ENCODE peak calls at places on chromosomes 13 and 19, in nine cellular contexts. One of them, this sample, is unnamed.

GRCh38 chr13:113974304-113975281 is 717 bp upstream of the C13orf46 start:
- DNase-seq in esophagus squamous epithelium: no peak
- DNase-seq in astrocyte: no peak
- DNase-seq in CD4-positive, CD25-positive, alpha-beta regulatory T cell: no peak
- DNase-seq in mesenchymal stem cell: no peak
- DNase-seq in tibial artery: peak
- DNase-seq in tibial nerve: no peak
- DNase-seq in dorsolateral prefrontal cortex: peak
- DNase-seq in Peyer's patch: no peak
- DNase-seq in this sample: no peak

GRCh38 chr13:50400930-50401553 is 385.8 kb downstream of the KCNRG start:
- DNase-seq in mesenchymal stem cell: peak
- DNase-seq in dorsolateral prefrontal cortex: no peak
- DNase-seq in astrocyte: peak
- DNase-seq in tibial artery: no peak
- DNase-seq in tibial nerve: no peak
- DNase-seq in esophagus squamous epithelium: no peak
- DNase-seq in CD4-positive, CD25-positive, alpha-beta regulatory T cell: no peak
- DNase-seq in Peyer's patch: no peak
- DNase-seq in this sample: peak

GRCh38 chr19:15649526-15649925 is 8.8 kb downstream of the CYP4F3 start:
- DNase-seq in esophagus squamous epithelium: no peak
- DNase-seq in Peyer's patch: no peak
- DNase-seq in tibial artery: no peak
- DNase-seq in astrocyte: no peak
- DNase-seq in CD4-positive, CD25-positive, alpha-beta regulatory T cell: no peak
- DNase-seq in dorsolateral prefrontal cortex: no peak
- DNase-seq in tibial nerve: no peak
- DNase-seq in mesenchymal stem cell: no peak
- DNase-seq in this sample: no peak

GRCh38 chr13:42740753-42741152 is 40.6 kb upstream of the FAM216B start:
- DNase-seq in mesenchymal stem cell: no peak
- DNase-seq in CD4-positive, CD25-positive, alpha-beta regulatory T cell: no peak
- DNase-seq in tibial artery: no peak
- DNase-seq in esophagus squamous epithelium: no peak
- DNase-seq in Peyer's patch: no peak
- DNase-seq in tibial nerve: peak
- DNase-seq in dorsolateral prefrontal cortex: no peak
- DNase-seq in astrocyte: no peak
- DNase-seq in this sample: peak

GRCh38 chr13:34654203-34654602 is 287.9 kb upstream of the NBEA start:
- DNase-seq in astrocyte: peak
- DNase-seq in tibial artery: no peak
- DNase-seq in esophagus squamous epithelium: no peak
- DNase-seq in Peyer's patch: no peak
- DNase-seq in dorsolateral prefrontal cortex: no peak
- DNase-seq in mesenchymal stem cell: no peak
- DNase-seq in tibial nerve: no peak
- DNase-seq in CD4-positive, CD25-positive, alpha-beta regulatory T cell: no peak
- DNase-seq in this sample: no peak

GRCh38 chr19:12665281-12665573 is 1.3 kb downstream of the MAN2B1 start:
- DNase-seq in astrocyte: no peak
- DNase-seq in tibial nerve: no peak
- DNase-seq in tibial artery: peak
- DNase-seq in Peyer's patch: peak
- DNase-seq in dorsolateral prefrontal cortex: no peak
- DNase-seq in esophagus squamous epithelium: peak
- DNase-seq in mesenchymal stem cell: no peak
- DNase-seq in CD4-positive, CD25-positive, alpha-beta regulatory T cell: peak
- DNase-seq in this sample: no peak

GRCh38 chr13:111371211-111371610 is 50.8 kb downstream of the TEX29 start:
- DNase-seq in dorsolateral prefrontal cortex: no peak
- DNase-seq in Peyer's patch: no peak
- DNase-seq in mesenchymal stem cell: no peak
- DNase-seq in tibial nerve: peak
- DNase-seq in esophagus squamous epithelium: no peak
- DNase-seq in tibial artery: no peak
- DNase-seq in CD4-positive, CD25-positive, alpha-beta regulatory T cell: no peak
- DNase-seq in astrocyte: no peak
- DNase-seq in this sample: no peak

GRCh38 chr13:35714588-35714987 is 238.1 kb upstream of the MAB21L1 start:
- DNase-seq in esophagus squamous epithelium: no peak
- DNase-seq in dorsolateral prefrontal cortex: no peak
- DNase-seq in astrocyte: no peak
- DNase-seq in tibial artery: no peak
- DNase-seq in Peyer's patch: no peak
- DNase-seq in mesenchymal stem cell: no peak
- DNase-seq in tibial nerve: no peak
- DNase-seq in CD4-positive, CD25-positive, alpha-beta regulatory T cell: no peak
- DNase-seq in this sample: no peak

GRCh38 chr13:106118996-106119395 is 416.5 kb downstream of the EFNB2 start:
- DNase-seq in Peyer's patch: no peak
- DNase-seq in dorsolateral prefrontal cortex: no peak
- DNase-seq in CD4-positive, CD25-positive, alpha-beta regulatory T cell: no peak
- DNase-seq in tibial artery: no peak
- DNase-seq in mesenchymal stem cell: no peak
- DNase-seq in esophagus squamous epithelium: no peak
- DNase-seq in astrocyte: peak
- DNase-seq in tibial nerve: no peak
- DNase-seq in this sample: no peak

GRCh38 chr19:13181747-13182388 is 31.7 kb downstream of the IER2 start:
- DNase-seq in dorsolateral prefrontal cortex: peak
- DNase-seq in tibial artery: peak
- DNase-seq in tibial nerve: peak
- DNase-seq in astrocyte: peak
- DNase-seq in Peyer's patch: peak
- DNase-seq in CD4-positive, CD25-positive, alpha-beta regulatory T cell: no peak
- DNase-seq in mesenchymal stem cell: peak
- DNase-seq in esophagus squamous epithelium: no peak
- DNase-seq in this sample: peak

GRCh38 chr13:71867101-71867814 is at the start of gene DACH1:
- DNase-seq in tibial artery: no peak
- DNase-seq in astrocyte: peak
- DNase-seq in Peyer's patch: no peak
- DNase-seq in mesenchymal stem cell: peak
- DNase-seq in dorsolateral prefrontal cortex: no peak
- DNase-seq in esophagus squamous epithelium: peak
- DNase-seq in tibial nerve: peak
- DNase-seq in CD4-positive, CD25-positive, alpha-beta regulatory T cell: no peak
- DNase-seq in this sample: peak

GRCh38 chr19:11286312-11286974 is 9.5 kb upstream of the TSPAN16 start:
- DNase-seq in Peyer's patch: no peak
- DNase-seq in CD4-positive, CD25-positive, alpha-beta regulatory T cell: no peak
- DNase-seq in astrocyte: peak
- DNase-seq in tibial nerve: no peak
- DNase-seq in dorsolateral prefrontal cortex: no peak
- DNase-seq in mesenchymal stem cell: no peak
- DNase-seq in esophagus squamous epithelium: no peak
- DNase-seq in tibial artery: no peak
- DNase-seq in this sample: peak

GRCh38 chr19:29615891-29616425 is 9.9 kb downstream of the POP4 start:
- DNase-seq in mesenchymal stem cell: no peak
- DNase-seq in astrocyte: no peak
- DNase-seq in tibial nerve: no peak
- DNase-seq in Peyer's patch: no peak
- DNase-seq in esophagus squamous epithelium: no peak
- DNase-seq in tibial artery: no peak
- DNase-seq in dorsolateral prefrontal cortex: no peak
- DNase-seq in CD4-positive, CD25-positive, alpha-beta regulatory T cell: no peak
- DNase-seq in this sample: no peak

GRCh38 chr19:29612801-29613595 is 6.9 kb downstream of the POP4 start:
- DNase-seq in esophagus squamous epithelium: no peak
- DNase-seq in tibial artery: no peak
- DNase-seq in dorsolateral prefrontal cortex: peak
- DNase-seq in Peyer's patch: no peak
- DNase-seq in tibial nerve: no peak
- DNase-seq in mesenchymal stem cell: no peak
- DNase-seq in astrocyte: no peak
- DNase-seq in CD4-positive, CD25-positive, alpha-beta regulatory T cell: no peak
- DNase-seq in this sample: no peak

GRCh38 chr19:29616541-29616940 is 10.5 kb downstream of the POP4 start:
- DNase-seq in tibial artery: no peak
- DNase-seq in mesenchymal stem cell: no peak
- DNase-seq in Peyer's patch: no peak
- DNase-seq in astrocyte: no peak
- DNase-seq in dorsolateral prefrontal cortex: peak
- DNase-seq in CD4-positive, CD25-positive, alpha-beta regulatory T cell: no peak
- DNase-seq in tibial nerve: no peak
- DNase-seq in esophagus squamous epithelium: no peak
- DNase-seq in this sample: no peak

GRCh38 chr19:29614046-29614445 is 8.0 kb downstream of the POP4 start:
- DNase-seq in Peyer's patch: no peak
- DNase-seq in astrocyte: no peak
- DNase-seq in dorsolateral prefrontal cortex: peak
- DNase-seq in esophagus squamous epithelium: no peak
- DNase-seq in CD4-positive, CD25-positive, alpha-beta regulatory T cell: no peak
- DNase-seq in mesenchymal stem cell: no peak
- DNase-seq in tibial nerve: no peak
- DNase-seq in tibial artery: no peak
- DNase-seq in this sample: no peak

GRCh38 chr19:29614780-29615179 is 8.7 kb downstream of the POP4 start:
- DNase-seq in tibial nerve: no peak
- DNase-seq in Peyer's patch: no peak
- DNase-seq in esophagus squamous epithelium: no peak
- DNase-seq in dorsolateral prefrontal cortex: no peak
- DNase-seq in mesenchymal stem cell: no peak
- DNase-seq in CD4-positive, CD25-positive, alpha-beta regulatory T cell: no peak
- DNase-seq in astrocyte: no peak
- DNase-seq in tibial artery: no peak
- DNase-seq in this sample: no peak
- H3K27ac ChIP-seq in tibial nerve: no peak
- H3K27ac ChIP-seq in Peyer's patch: no peak
- H3K27ac ChIP-seq in esophagus squamous epithelium: no peak
- H3K27ac ChIP-seq in dorsolateral prefrontal cortex: no peak
- H3K27ac ChIP-seq in mesenchymal stem cell: no peak
- H3K27ac ChIP-seq in CD4-positive, CD25-positive, alpha-beta regulatory T cell: no peak
- H3K27ac ChIP-seq in astrocyte: no peak
- H3K27ac ChIP-seq in tibial artery: no peak
- H3K27ac ChIP-seq in this sample: no peak

DNA sequence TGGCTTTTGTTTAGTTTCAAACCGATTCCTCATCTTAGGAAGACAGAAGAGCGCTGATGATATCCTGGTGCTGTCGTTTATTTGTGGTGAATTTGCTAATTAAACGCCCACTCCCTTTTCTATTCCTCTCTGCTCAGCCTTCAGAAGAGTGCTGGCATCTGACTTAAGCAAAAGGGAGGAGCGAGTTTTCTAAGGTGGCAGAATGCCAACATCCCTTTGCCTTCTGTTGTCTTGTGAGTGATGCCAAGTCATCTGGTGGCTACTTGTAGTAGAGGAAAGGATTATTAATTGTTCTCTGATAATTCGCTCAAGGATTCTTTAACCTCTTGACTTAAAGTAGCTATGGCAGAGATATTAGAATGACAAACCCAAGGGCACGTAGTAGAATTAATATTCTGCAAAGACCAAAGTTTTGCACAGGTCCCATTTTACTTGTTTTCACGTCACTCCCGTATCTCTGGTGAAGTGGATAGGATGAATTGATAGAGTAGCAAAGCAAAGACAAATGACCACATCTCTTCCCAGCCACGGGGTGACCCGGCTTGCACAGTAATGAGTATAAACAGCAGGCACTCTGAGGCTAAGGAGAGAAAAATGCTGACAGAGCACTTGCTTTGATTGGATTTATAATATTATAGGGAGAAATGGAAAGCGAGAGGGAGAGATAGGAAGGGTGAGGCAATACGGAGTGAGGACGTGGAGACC is 68.2 kb downstream of the ERCC5 start:
- DNase-seq in tibial artery: no peak
- DNase-seq in tibial nerve: no peak
- DNase-seq in CD4-positive, CD25-positive, alpha-beta regulatory T cell: no peak
- DNase-seq in astrocyte: peak
- DNase-seq in dorsolateral prefrontal cortex: no peak
- DNase-seq in Peyer's patch: no peak
- DNase-seq in mesenchymal stem cell: no peak
- DNase-seq in esophagus squamous epithelium: no peak
- DNase-seq in this sample: no peak
- H3K27ac ChIP-seq in tibial artery: no peak
- H3K27ac ChIP-seq in tibial nerve: no peak
- H3K27ac ChIP-seq in CD4-positive, CD25-positive, alpha-beta regulatory T cell: no peak
- H3K27ac ChIP-seq in astrocyte: no peak
- H3K27ac ChIP-seq in dorsolateral prefrontal cortex: no peak
- H3K27ac ChIP-seq in Peyer's patch: peak
- H3K27ac ChIP-seq in mesenchymal stem cell: no peak
- H3K27ac ChIP-seq in esophagus squamous epithelium: no peak
- H3K27ac ChIP-seq in this sample: no peak

GRCh38 chr19:53541971-53542370 is 4.0 kb downstream of the ZNF331 start:
- DNase-seq in tibial artery: no peak
- DNase-seq in dorsolateral prefrontal cortex: no peak
- DNase-seq in tibial nerve: no peak
- DNase-seq in CD4-positive, CD25-positive, alpha-beta regulatory T cell: no peak
- DNase-seq in Peyer's patch: no peak
- DNase-seq in esophagus squamous epithelium: no peak
- DNase-seq in astrocyte: no peak
- DNase-seq in mesenchymal stem cell: no peak
- DNase-seq in this sample: no peak
- H3K27ac ChIP-seq in tibial artery: no peak
- H3K27ac ChIP-seq in dorsolateral prefrontal cortex: no peak
- H3K27ac ChIP-seq in tibial nerve: no peak
- H3K27ac ChIP-seq in CD4-positive, CD25-positive, alpha-beta regulatory T cell: no peak
- H3K27ac ChIP-seq in Peyer's patch: no peak
- H3K27ac ChIP-seq in esophagus squamous epithelium: no peak
- H3K27ac ChIP-seq in astrocyte: no peak
- H3K27ac ChIP-seq in mesenchymal stem cell: no peak
- H3K27ac ChIP-seq in this sample: no peak

GRCh38 chr19:54152267-54152666 is 7.3 kb downstream of the LENG1 start:
- DNase-seq in CD4-positive, CD25-positive, alpha-beta regulatory T cell: no peak
- DNase-seq in Peyer's patch: no peak
- DNase-seq in mesenchymal stem cell: no peak
- DNase-seq in esophagus squamous epithelium: no peak
- DNase-seq in tibial artery: no peak
- DNase-seq in tibial nerve: no peak
- DNase-seq in dorsolateral prefrontal cortex: no peak
- DNase-seq in astrocyte: no peak
- DNase-seq in this sample: no peak

GRCh38 chr19:54152878-54153524 is 6.5 kb downstream of the LENG1 start:
- DNase-seq in CD4-positive, CD25-positive, alpha-beta regulatory T cell: no peak
- DNase-seq in astrocyte: no peak
- DNase-seq in tibial artery: no peak
- DNase-seq in tibial nerve: no peak
- DNase-seq in mesenchymal stem cell: no peak
- DNase-seq in Peyer's patch: no peak
- DNase-seq in dorsolateral prefrontal cortex: no peak
- DNase-seq in esophagus squamous epithelium: no peak
- DNase-seq in this sample: no peak

GRCh38 chr19:54154603-54155345 is 4.7 kb downstream of the LENG1 start:
- DNase-seq in esophagus squamous epithelium: no peak
- DNase-seq in tibial artery: no peak
- DNase-seq in Peyer's patch: no peak
- DNase-seq in astrocyte: peak
- DNase-seq in dorsolateral prefrontal cortex: no peak
- DNase-seq in tibial nerve: no peak
- DNase-seq in CD4-positive, CD25-positive, alpha-beta regulatory T cell: peak
- DNase-seq in mesenchymal stem cell: no peak
- DNase-seq in this sample: no peak

GRCh38 chr19:54155694-54156093 is 3.8 kb downstream of the LENG1 start:
- DNase-seq in CD4-positive, CD25-positive, alpha-beta regulatory T cell: no peak
- DNase-seq in mesenchymal stem cell: no peak
- DNase-seq in dorsolateral prefrontal cortex: no peak
- DNase-seq in tibial nerve: no peak
- DNase-seq in astrocyte: no peak
- DNase-seq in esophagus squamous epithelium: no peak
- DNase-seq in Peyer's patch: no peak
- DNase-seq in tibial artery: no peak
- DNase-seq in this sample: no peak

GRCh38 chr19:54153731-54154326 is 5.7 kb downstream of the LENG1 start:
- DNase-seq in esophagus squamous epithelium: no peak
- DNase-seq in dorsolateral prefrontal cortex: no peak
- DNase-seq in CD4-positive, CD25-positive, alpha-beta regulatory T cell: no peak
- DNase-seq in mesenchymal stem cell: no peak
- DNase-seq in tibial artery: no peak
- DNase-seq in tibial nerve: no peak
- DNase-seq in astrocyte: no peak
- DNase-seq in Peyer's patch: no peak
- DNase-seq in this sample: no peak
- H3K27ac ChIP-seq in esophagus squamous epithelium: no peak
- H3K27ac ChIP-seq in dorsolateral prefrontal cortex: no peak
- H3K27ac ChIP-seq in CD4-positive, CD25-positive, alpha-beta regulatory T cell: no peak
- H3K27ac ChIP-seq in mesenchymal stem cell: no peak
- H3K27ac ChIP-seq in tibial artery: no peak
- H3K27ac ChIP-seq in tibial nerve: peak
- H3K27ac ChIP-seq in astrocyte: no peak
- H3K27ac ChIP-seq in Peyer's patch: no peak
- H3K27ac ChIP-seq in this sample: no peak